ENCODE peak calls at places on chromosomes 11 and 22, in ten cellular contexts. K is heart left ventricle, M is osteoblast, N is LNCaP clone FGC, A is choroid plexus epithelial cell, S is nephron progenitor cell, E is HCT116, Q is right atrium auricular region, L is activated B cell treated with CpG ODN at 0.5 μM for 24 hours, V is cardiac fibroblast. Z is an unnamed sample.

GRCh38 chr22:27212617-27213177 is 555.3 kb downstream of the MIAT start:
- DNase-seq in Q (peak), L (no peak), M (peak), E (no peak), V (peak), S (peak), K (peak), A (peak), N (no peak), Z (peak)

GRCh38 chr22:31586137-31586920 is 75.7 kb downstream of the PISD start:
- DNase-seq in S (no peak), N (no peak), K (no peak), A (peak), Q (peak), L (no peak), E (no peak), V (peak), M (peak), Z (peak)

GRCh38 chr11:35785287-35786167 is 123.0 kb downstream of the TRIM44 start:
- DNase-seq in V (no peak), K (no peak), A (no peak), S (no peak), E (no peak), L (no peak), M (no peak), N (no peak), Q (no peak), Z (no peak)

GRCh38 chr22:29309332-29310064 is 3.0 kb downstream of the GAS2L1 start:
- DNase-seq in S (no peak), L (no peak), V (no peak), Q (no peak), K (peak), M (peak), E (no peak), N (no peak), A (no peak), Z (no peak)

GRCh38 chr11:94766656-94767291 is 1.4 kb upstream of the AMOTL1 start:
- DNase-seq in A (no peak), M (no peak), V (peak), K (no peak), N (no peak), S (no peak), L (no peak), E (no peak), Q (no peak), Z (no peak)

GRCh38 chr22:38925571-38926041 is 31.8 kb upstream of the APOBEC3A start:
- DNase-seq in A (no peak), L (no peak), Q (no peak), M (no peak), V (no peak), N (no peak), K (no peak), S (no peak), E (no peak), Z (no peak)

GRCh38 chr11:110027627-110028371 is 65.4 kb upstream of the ZC3H12C start:
- DNase-seq in M (no peak), N (no peak), K (no peak), A (no peak), V (no peak), L (no peak), S (no peak), Q (no peak), E (no peak), Z (no peak)

GRCh38 chr11:58775066-58775708 is 43.4 kb upstream of the GLYAT start:
- DNase-seq in A (no peak), N (no peak), E (no peak), V (no peak), S (no peak), K (no peak), M (no peak), Q (no peak), L (no peak), Z (no peak)

GRCh38 chr22:50276143-50276542 is 6.0 kb upstream of the MAPK11 start:
- DNase-seq in V (peak), S (no peak), E (no peak), A (peak), M (peak), N (no peak), Q (no peak), K (no peak), L (no peak), Z (no peak)

GRCh38 chr11:68191661-68192579 is 21.2 kb downstream of the KMT5B start:
- DNase-seq in V (no peak), L (no peak), E (no peak), M (peak), K (no peak), Q (no peak), S (no peak), A (no peak), N (no peak), Z (no peak)

GRCh38 chr11:64305691-64306562 is 603 bp downstream of the ESRRA start:
- DNase-seq in S (peak), L (peak), V (peak), E (peak), A (peak), M (peak), K (peak), N (peak), Q (peak), Z (no peak)

GRCh38 chr11:6979365-6979764 is 40.8 kb downstream of the ZNF214 start:
- DNase-seq in Q (no peak), V (peak), S (no peak), N (no peak), K (no peak), M (no peak), E (no peak), L (no peak), A (peak), Z (no peak)

GRCh38 chr11:12175694-12176241 is 65.4 kb downstream of the MICAL2 start:
- DNase-seq in A (peak), Q (no peak), V (peak), S (no peak), L (no peak), K (no peak), M (peak), E (peak), N (no peak), Z (peak)

GRCh38 chr11:85791326-85791990 is 19.5 kb downstream of the SYTL2 start:
- DNase-seq in E (no peak), Q (no peak), K (no peak), V (no peak), S (no peak), L (no peak), M (no peak), A (no peak), N (no peak), Z (no peak)

GRCh38 chr11:2092956-2093412 is 46.2 kb downstream of the IGF2 start:
- DNase-seq in K (peak), A (peak), M (peak), N (peak), S (no peak), V (peak), L (no peak), Q (no peak), E (no peak), Z (peak)

GRCh38 chr22:22593964-22594656 is 35.0 kb upstream of the PRAME start:
- DNase-seq in V (peak), Q (no peak), K (peak), S (peak), E (peak), A (peak), L (peak), N (peak), M (no peak), Z (peak)

GRCh38 chr11:67099841-67100324 is 19.2 kb upstream of the KDM2A start:
- DNase-seq in N (no peak), K (no peak), V (no peak), L (no peak), Q (no peak), S (no peak), A (no peak), M (peak), E (no peak), Z (no peak)

GRCh38 chr11:62553839-62554361 is 7.3 kb upstream of the AHNAK start:
- DNase-seq in N (no peak), M (peak), S (no peak), V (no peak), L (no peak), Q (no peak), E (peak), A (peak), K (peak), Z (peak)

GRCh38 chr22:42432020-42432596 is at the start of gene NFAM1:
- DNase-seq in E (no peak), V (no peak), N (no peak), L (no peak), M (peak), A (no peak), K (peak), S (peak), Q (no peak), Z (no peak)

GRCh38 chr11:35083181-35084061 is 55.5 kb upstream of the CD44 start:
- DNase-seq in N (no peak), K (peak), A (peak), L (peak), V (peak), S (no peak), Q (peak), M (peak), E (peak), Z (peak)

GRCh38 chr11:117552626-117553025 is 225.0 kb downstream of the CEP164 start:
- DNase-seq in L (no peak), A (no peak), S (no peak), K (no peak), N (no peak), Q (no peak), E (no peak), M (no peak), V (no peak), Z (no peak)

GRCh38 chr22:16932577-16932976 is 75.4 kb downstream of the GAB4 start:
- DNase-seq in A (no peak), E (no peak), K (no peak), Q (no peak), V (no peak), L (no peak), M (no peak), N (no peak), S (no peak), Z (no peak)

GRCh38 chr11:120302001-120302805 is 22.9 kb upstream of the TLCD5 start:
- DNase-seq in A (no peak), E (no peak), Q (no peak), S (no peak), L (no peak), K (no peak), M (no peak), N (peak), V (no peak), Z (no peak)

GRCh38 chr22:28103596-28103995 is 184.5 kb upstream of the PITPNB start:
- DNase-seq in Q (no peak), M (peak), N (no peak), V (peak), L (no peak), E (no peak), S (no peak), K (no peak), A (peak), Z (no peak)

GRCh38 chr22:29369460-29369859 is 18.9 kb downstream of the AP1B1 start:
- DNase-seq in N (no peak), M (peak), L (no peak), E (no peak), S (peak), A (peak), V (peak), K (peak), Q (peak), Z (peak)

GRCh38 chr11:134978388-134979088 is 566.5 kb upstream of the B3GAT1 start:
- DNase-seq in S (no peak), A (peak), K (no peak), L (no peak), M (no peak), Q (no peak), E (no peak), N (no peak), V (no peak), Z (no peak)
- TF ChIP-seq CTCF in S (no peak), A (peak), K (no peak), L (no peak), M (no peak), Q (no peak), E (peak), N (peak), V (no peak), Z (peak)

DNA sequence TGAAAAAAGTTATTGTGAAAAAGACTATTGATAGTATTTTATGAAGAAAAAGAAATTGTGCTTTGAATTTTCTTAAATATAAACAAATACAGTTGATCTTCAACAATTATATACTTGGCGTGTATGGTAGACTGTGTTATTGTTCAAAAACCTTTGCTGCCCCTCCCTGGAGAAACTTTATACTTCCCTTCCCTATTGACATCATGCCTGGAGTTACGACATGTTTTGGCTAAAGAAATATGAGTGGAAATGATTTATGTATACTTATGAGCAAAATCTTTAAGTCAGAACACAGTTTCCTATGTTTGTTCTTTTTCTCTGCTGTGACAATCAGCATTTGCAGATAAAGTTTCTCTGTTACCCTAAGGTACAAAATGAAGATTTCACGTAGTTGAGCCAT is 243.8 kb downstream of the TMEM135 start:
- DNase-seq in N (no peak), V (peak), Q (no peak), A (peak), L (no peak), E (no peak), K (no peak), S (no peak), M (peak), Z (peak)
- TF ChIP-seq CTCF in N (peak), V (peak), Q (no peak), A (peak), L (no peak), E (peak), K (peak), S (no peak), M (peak), Z (peak)

GRCh38 chr11:37861671-37862070 is 1263.6 kb upstream of the RAG2 start:
- DNase-seq in E (no peak), K (no peak), M (no peak), L (no peak), Q (no peak), A (no peak), V (no peak), S (no peak), N (no peak), Z (no peak)

GRCh38 chr11:37857726-37858125 is 1259.7 kb upstream of the RAG2 start:
- DNase-seq in A (no peak), L (no peak), Q (no peak), K (no peak), V (no peak), S (no peak), E (no peak), M (no peak), N (no peak), Z (no peak)

GRCh38 chr11:37858398-37858797 is 1260.4 kb upstream of the RAG2 start:
- DNase-seq in L (no peak), M (no peak), K (no peak), V (no peak), A (peak), Q (no peak), S (no peak), E (no peak), N (peak), Z (no peak)
- TF ChIP-seq CTCF in L (no peak), M (peak), K (no peak), V (no peak), A (peak), Q (no peak), S (peak), E (no peak), N (peak), Z (peak)

GRCh38 chr11:102846292-102846691 is 2.9 kb upstream of the MMP3 start:
- DNase-seq in V (no peak), A (no peak), L (no peak), E (no peak), M (no peak), Q (no peak), K (no peak), S (no peak), N (no peak), Z (no peak)
- TF ChIP-seq CTCF in V (no peak), A (no peak), L (no peak), E (no peak), M (no peak), Q (no peak), K (no peak), S (no peak), N (no peak), Z (no peak)

GRCh38 chr22:46911341-46911740 is 148.9 kb downstream of the TBC1D22A start:
- DNase-seq in S (peak), N (no peak), Q (no peak), K (no peak), V (no peak), E (no peak), M (no peak), A (no peak), L (no peak), Z (no peak)

GRCh38 chr22:46908641-46909107 is 146.2 kb downstream of the TBC1D22A start:
- DNase-seq in S (no peak), M (no peak), A (no peak), N (no peak), K (no peak), L (no peak), Q (no peak), E (no peak), V (no peak), Z (no peak)

GRCh38 chr22:46909237-46910030 is 147.0 kb downstream of the TBC1D22A start:
- DNase-seq in K (no peak), Q (peak), A (no peak), L (no peak), S (no peak), E (no peak), V (no peak), N (no peak), M (no peak), Z (no peak)

GRCh38 chr22:46907578-46908215 is 145.2 kb downstream of the TBC1D22A start:
- DNase-seq in M (no peak), K (no peak), S (no peak), L (no peak), E (no peak), Q (peak), N (no peak), V (no peak), A (no peak), Z (no peak)

DNA sequence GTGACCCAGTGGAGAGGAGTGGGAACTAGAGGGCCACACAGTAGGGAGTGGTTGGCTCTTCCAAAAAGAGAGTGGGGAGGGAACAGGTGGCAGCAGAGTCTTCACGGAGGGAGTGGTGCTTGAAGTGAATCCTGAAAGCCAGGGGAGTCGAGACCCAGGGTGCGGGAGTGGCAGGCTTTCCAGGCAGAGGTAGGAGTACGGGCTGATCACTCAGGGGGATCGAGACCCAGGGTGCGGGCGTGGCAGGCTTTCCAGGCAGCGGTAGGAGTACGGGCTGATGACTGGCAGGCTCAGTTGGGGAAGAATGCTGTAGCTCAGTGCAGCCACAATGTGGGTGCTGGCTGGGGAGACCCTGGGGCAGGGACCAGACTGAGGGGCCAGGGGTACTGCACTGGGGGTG is 148.2 kb downstream of the TBC1D22A start:
- DNase-seq in K (no peak), M (no peak), V (no peak), N (no peak), E (no peak), Q (peak), L (no peak), A (no peak), S (no peak), Z (no peak)
- TF ChIP-seq CTCF in K (no peak), M (no peak), V (no peak), N (no peak), E (no peak), Q (no peak), L (no peak), A (no peak), S (no peak), Z (no peak)